ENCODE peak calls at places on chromosomes 1 and 21, in nine cellular contexts. S is GM20000, W is T-helper 9 cell, N is endodermal cell, R is skeletal muscle cell, E is SHP77, Z is NCI-H345, G is naive B cell, C is heart left ventricle. P is an unnamed sample.

GRCh38 chr1:72693376-72693775 is 411.0 kb upstream of the NEGR1 start:
- DNase-seq in G (no peak), W (no peak), C (no peak), Z (no peak), S (no peak), R (no peak), E (no peak), N (no peak), P (no peak)

GRCh38 chr1:154943649-154944421 is 7.3 kb upstream of the PMVK start:
- DNase-seq in Z (peak; percentile 55), S (peak; percentile 69), N (peak; percentile 84), W (no peak), C (no peak), R (no peak), E (peak; percentile 56), G (peak; percentile 33), P (peak; percentile 16)

GRCh38 chr1:247386695-247387094 is 29.3 kb upstream of the NLRP3 start:
- DNase-seq in G (no peak), R (no peak), C (no peak), Z (no peak), N (no peak), E (no peak), W (no peak), S (no peak), P (no peak)

GRCh38 chr21:38219049-38219628 is 37.7 kb upstream of the KCNJ15 start:
- DNase-seq in E (peak; percentile 57), R (peak; percentile 36), Z (peak; percentile 56), W (peak; percentile 53), N (peak; percentile 86), G (peak; percentile 14), S (peak; percentile 69), C (peak; percentile 65), P (peak; percentile 78)

GRCh38 chr1:184672013-184672726 is 82.5 kb downstream of the EDEM3 start:
- DNase-seq in W (no peak), Z (peak; percentile 23), E (no peak), R (no peak), C (no peak), N (no peak), G (no peak), S (no peak), P (no peak)

GRCh38 chr1:29383972-29384371 is 147.7 kb downstream of the PTPRU start:
- DNase-seq in E (no peak), R (peak; percentile 50), G (no peak), N (peak; percentile 51), W (no peak), Z (no peak), S (no peak), C (no peak), P (no peak)

GRCh38 chr1:209616366-209617046 is 33.0 kb downstream of the CAMK1G start:
- DNase-seq in G (no peak), S (no peak), W (no peak), E (no peak), C (peak; percentile 51), N (no peak), R (no peak), Z (no peak), P (no peak)

GRCh38 chr1:116667577-116668105 is at the start of gene IGSF3:
- DNase-seq in C (peak; percentile 69), E (peak; percentile 71), N (peak; percentile 93), R (no peak), W (peak; percentile 29), S (peak; percentile 89), Z (peak; percentile 84), G (peak; percentile 19), P (peak; percentile 19)

GRCh38 chr1:186828612-186829542 is at the start of gene PLA2G4A:
- DNase-seq in E (no peak), Z (no peak), W (no peak), N (peak; percentile 60), R (no peak), C (peak; percentile 26), G (peak; percentile 18), S (peak; percentile 32), P (no peak)

GRCh38 chr1:32498751-32499150 is 33.9 kb downstream of the ZBTB8B start:
- DNase-seq in N (no peak), C (no peak), W (no peak), E (no peak), Z (no peak), R (no peak), G (no peak), S (no peak), P (no peak)

GRCh38 chr1:9909222-9910046 is 635 bp downstream of the CTNNBIP1 start:
- DNase-seq in E (no peak), W (peak; percentile 21), Z (peak; percentile 26), S (peak; percentile 35), N (peak; percentile 74), R (no peak), G (peak; percentile 17), C (peak; percentile 19), P (no peak)

GRCh38 chr1:21355956-21356355 is 65.7 kb upstream of the ECE1 start:
- DNase-seq in C (no peak), N (no peak), G (no peak), R (no peak), W (no peak), S (no peak), E (no peak), Z (no peak), P (no peak)

GRCh38 chr21:43304206-43304605 is 122.7 kb downstream of the SIK1 start:
- DNase-seq in R (no peak), G (no peak), Z (no peak), C (no peak), S (no peak), N (no peak), E (no peak), W (no peak), P (no peak)

GRCh38 chr1:174167404-174167803 is 8.1 kb downstream of the RABGAP1L start:
- DNase-seq in R (no peak), Z (no peak), W (no peak), S (no peak), E (no peak), C (no peak), G (no peak), N (no peak), P (no peak)

GRCh38 chr1:226981838-226982237 is 41.7 kb downstream of the COQ8A start:
- DNase-seq in W (no peak), C (no peak), S (no peak), N (no peak), E (no peak), Z (no peak), G (no peak), R (no peak), P (no peak)

GRCh38 chr1:102891868-102892625 is 216.3 kb downstream of the COL11A1 start:
- DNase-seq in W (no peak), N (no peak), G (no peak), S (no peak), E (no peak), Z (no peak), R (peak; percentile 51), C (no peak), P (no peak)

GRCh38 chr1:113871597-113872113 is at the start of gene PTPN22:
- DNase-seq in N (peak; percentile 42), R (peak; percentile 52), E (no peak), S (peak; percentile 67), W (peak; percentile 65), Z (no peak), C (peak; percentile 36), G (peak; percentile 83), P (no peak)

GRCh38 chr1:72062584-72062983 is 219.8 kb downstream of the NEGR1 start:
- DNase-seq in C (no peak), Z (no peak), R (no peak), N (no peak), S (no peak), G (no peak), W (no peak), E (no peak), P (no peak)

GRCh38 chr1:186736971-186737685 is 56.9 kb upstream of the PTGS2 start:
- DNase-seq in R (no peak), G (no peak), W (no peak), E (no peak), S (no peak), C (no peak), Z (no peak), N (no peak), P (no peak)

GRCh38 chr21:16116798-16117197 is 387.0 kb downstream of the USP25 start:
- DNase-seq in S (no peak), C (no peak), Z (no peak), N (no peak), W (no peak), E (no peak), R (peak; percentile 41), G (no peak), P (no peak)

GRCh38 chr1:196590959-196591358 is 17.3 kb downstream of the KCNT2 start:
- DNase-seq in E (no peak), W (no peak), N (no peak), C (no peak), Z (no peak), G (no peak), S (no peak), R (no peak), P (no peak)

GRCh38 chr1:20361805-20362381 is 71.2 kb downstream of the VWA5B1 start:
- DNase-seq in N (peak; percentile 97), C (peak; percentile 52), E (peak; percentile 28), W (peak; percentile 26), S (no peak), R (no peak), G (no peak), Z (peak; percentile 67), P (peak; percentile 11)

GRCh38 chr21:30740462-30740861 is 6.6 kb downstream of the KRTAP21-2 start:
- DNase-seq in Z (no peak), E (no peak), R (no peak), N (no peak), G (no peak), W (no peak), C (no peak), S (no peak), P (no peak)

GRCh38 chr1:70706381-70707173 is 295.5 kb downstream of the CTH start:
- DNase-seq in E (no peak), W (no peak), C (no peak), N (peak; percentile 81), Z (no peak), R (no peak), G (no peak), S (no peak), P (no peak)

GRCh38 chr1:41144285-41144684 is 97.8 kb downstream of the SCMH1 start:
- DNase-seq in G (no peak), R (no peak), N (no peak), Z (no peak), S (no peak), C (no peak), W (no peak), E (no peak), P (no peak)

GRCh38 chr1:20371411-20371810 is 80.7 kb downstream of the VWA5B1 start:
- DNase-seq in E (no peak), W (no peak), C (no peak), R (no peak), S (no peak), N (peak; percentile 84), G (no peak), Z (no peak), P (no peak)

GRCh38 chr1:51472349-51472748 is 46.7 kb downstream of the EPS15 start:
- DNase-seq in S (no peak), C (peak; percentile 39), R (peak; percentile 3), N (no peak), E (no peak), W (no peak), G (no peak), Z (no peak), P (no peak)

GRCh38 chr1:202807926-202808757 is at the start of gene KDM5B:
- DNase-seq in N (peak; percentile 90), G (peak; percentile 56), C (peak; percentile 75), W (peak; percentile 61), R (peak; percentile 56), Z (peak; percentile 85), E (peak; percentile 50), S (peak; percentile 83), P (peak; percentile 61)

GRCh38 chr1:206717237-206717989 is 32.7 kb downstream of the MAPKAPK2 start:
- DNase-seq in Z (no peak), W (no peak), G (no peak), E (no peak), C (no peak), S (peak; percentile 53), N (no peak), R (no peak), P (no peak)

GRCh38 chr1:212957546-212957945 is 7.2 kb downstream of the VASH2 start:
- DNase-seq in S (no peak), N (no peak), E (no peak), W (no peak), C (no peak), R (no peak), Z (no peak), G (no peak), P (no peak)

GRCh38 chr1:15959847-15960446 is 16.0 kb downstream of the ZBTB17 start:
- DNase-seq in W (no peak), G (no peak), R (no peak), S (no peak), Z (no peak), N (no peak), E (no peak), C (no peak), P (no peak)

P was measured in NCI-H1092.